ENCODE peak calls at places on chromosomes 6 and 20, in eight cellular contexts. N, A, V, L, J, W, F and E are unnamed samples.
A peak's percentile ranks its signal among the peaks of the same experiment; 100 is the strongest.

GRCh38 chr20:54197621-54198604 is 10.0 kb upstream of the PFDN4 start:
- DNase-seq in N (peak; percentile 53), A (no peak), V (no peak), L (no peak), J (no peak), W (peak; percentile 76), F (peak; percentile 84), E (no peak)

GRCh38 chr6:25009351-25009750 is 73.6 kb upstream of the RIPOR2 start:
- DNase-seq in N (no peak), A (no peak), V (no peak), L (no peak), J (no peak), W (no peak), F (no peak), E (no peak)

GRCh38 chr6:153172815-153173214 is 41.7 kb upstream of the RGS17 start:
- DNase-seq in N (no peak), A (no peak), V (no peak), L (no peak), J (no peak), W (no peak), F (no peak), E (no peak)

GRCh38 chr20:10618611-10619245 is 55.1 kb downstream of the JAG1 start:
- DNase-seq in N (no peak), A (no peak), V (no peak), L (no peak), J (no peak), W (no peak), F (no peak), E (no peak)

GRCh38 chr20:43767686-43768474 is 41.1 kb upstream of the GTSF1L start:
- DNase-seq in N (peak; percentile 37), A (no peak), V (no peak), L (no peak), J (no peak), W (peak; percentile 85), F (no peak), E (no peak)

GRCh38 chr20:16415079-16415478 is 158.2 kb downstream of the KIF16B start:
- DNase-seq in N (no peak), A (no peak), V (no peak), L (no peak), J (no peak), W (peak; percentile 20), F (peak; percentile 62), E (no peak)

GRCh38 chr6:130070747-130071146 is 52.4 kb downstream of the L3MBTL3 start:
- DNase-seq in N (no peak), A (no peak), V (no peak), L (no peak), J (no peak), W (no peak), F (no peak), E (no peak)

GRCh38 chr6:125983246-125983945 is 2.9 kb upstream of the TRMT11 start:
- DNase-seq in N (peak; percentile 52), A (no peak), V (no peak), L (no peak), J (no peak), W (peak; percentile 67), F (peak; percentile 75), E (no peak)

GRCh38 chr6:156449569-156449968 is 327.6 kb upstream of the ARID1B start:
- DNase-seq in N (no peak), A (no peak), V (no peak), L (no peak), J (no peak), W (no peak), F (no peak), E (no peak)

GRCh38 chr6:43181942-43182860 is at the start of gene CUL9:
- DNase-seq in N (peak; percentile 79), A (peak; percentile 89), V (peak; percentile 93), L (peak; percentile 91), J (peak; percentile 90), W (peak; percentile 85), F (peak; percentile 76), E (peak; percentile 97)

GRCh38 chr6:53530346-53530745 is 14.6 kb downstream of the GCLC start:
- DNase-seq in N (no peak), A (no peak), V (no peak), L (no peak), J (no peak), W (no peak), F (peak; percentile 46), E (no peak)

GRCh38 chr6:114100421-114100820 is 129.5 kb upstream of the HDAC2 start:
- DNase-seq in N (peak; percentile 27), A (no peak), V (no peak), L (no peak), J (no peak), W (peak; percentile 43), F (no peak), E (no peak)

GRCh38 chr6:152206072-152206818 is 398.8 kb downstream of the ESR1 start:
- DNase-seq in N (no peak), A (no peak), V (peak; percentile 27), L (no peak), J (peak; percentile 16), W (peak; percentile 22), F (peak; percentile 59), E (no peak)

GRCh38 chr20:45416917-45417316 is 976 bp downstream of the PIGT start:
- DNase-seq in N (no peak), A (no peak), V (no peak), L (peak; percentile 8), J (no peak), W (no peak), F (no peak), E (no peak)

GRCh38 chr20:11754451-11754850 is 163.2 kb upstream of the BTBD3 start:
- DNase-seq in N (no peak), A (no peak), V (no peak), L (no peak), J (no peak), W (no peak), F (no peak), E (no peak)

GRCh38 chr20:50085481-50086365 is 27.2 kb downstream of the UBE2V1 start:
- DNase-seq in N (peak; percentile 80), A (peak; percentile 67), V (peak; percentile 50), L (peak; percentile 62), J (peak; percentile 74), W (peak; percentile 78), F (peak; percentile 82), E (no peak)

GRCh38 chr6:22784611-22785010 is 215.2 kb downstream of the HDGFL1 start:
- DNase-seq in N (no peak), A (no peak), V (no peak), L (no peak), J (no peak), W (no peak), F (peak; percentile 50), E (no peak)

GRCh38 chr6:13098808-13099570 is 229.3 kb downstream of the TBC1D7 start:
- DNase-seq in N (peak; percentile 24), A (no peak), V (no peak), L (no peak), J (no peak), W (no peak), F (no peak), E (no peak)

GRCh38 chr20:59818911-59819310 is 114.5 kb downstream of the SYCP2 start:
- DNase-seq in N (no peak), A (no peak), V (no peak), L (peak; percentile 44), J (no peak), W (no peak), F (no peak), E (no peak)

GRCh38 chr6:155038104-155038503 is 43.0 kb downstream of the TIAM2 start:
- DNase-seq in N (no peak), A (no peak), V (no peak), L (no peak), J (no peak), W (no peak), F (no peak), E (no peak)

GRCh38 chr6:169962604-169963469 is 211.4 kb downstream of the ERMARD start:
- DNase-seq in N (no peak), A (no peak), V (no peak), L (peak; percentile 45), J (no peak), W (no peak), F (no peak), E (peak; percentile 61)